ENCODE peak calls at places on chromosomes 3 and 15, in seven cellular contexts. One of them, this sample, is unnamed.

GRCh38 chr3:133887951-133888703 is 7.6 kb downstream of the RAB6B start:
- DNase-seq in A673: no peak
- DNase-seq in NB4: peak
- DNase-seq in heart left ventricle: no peak
- DNase-seq in bronchial epithelial cell: no peak
- DNase-seq in lower leg skin: peak
- DNase-seq in HepG2: no peak
- DNase-seq in this sample: peak

GRCh38 chr3:172315401-172316091 is 132.7 kb downstream of the GHSR start:
- DNase-seq in A673: peak
- DNase-seq in NB4: peak
- DNase-seq in heart left ventricle: no peak
- DNase-seq in bronchial epithelial cell: peak
- DNase-seq in lower leg skin: peak
- DNase-seq in HepG2: no peak
- DNase-seq in this sample: no peak

GRCh38 chr3:174937488-174937887 is 78.4 kb downstream of the NAALADL2 start:
- DNase-seq in A673: no peak
- DNase-seq in NB4: no peak
- DNase-seq in heart left ventricle: no peak
- DNase-seq in bronchial epithelial cell: peak
- DNase-seq in lower leg skin: no peak
- DNase-seq in HepG2: no peak
- DNase-seq in this sample: no peak

GRCh38 chr15:95295905-95296618 is 1034.4 kb upstream of the NR2F2 start:
- DNase-seq in A673: peak
- DNase-seq in NB4: no peak
- DNase-seq in heart left ventricle: no peak
- DNase-seq in bronchial epithelial cell: no peak
- DNase-seq in lower leg skin: no peak
- DNase-seq in HepG2: no peak
- DNase-seq in this sample: no peak

GRCh38 chr3:95002665-95003064 is 939.8 kb downstream of the NSUN3 start:
- DNase-seq in A673: no peak
- DNase-seq in NB4: no peak
- DNase-seq in heart left ventricle: no peak
- DNase-seq in bronchial epithelial cell: no peak
- DNase-seq in lower leg skin: no peak
- DNase-seq in HepG2: no peak
- DNase-seq in this sample: no peak

GRCh38 chr3:157529751-157530150 is 26.5 kb upstream of the VEPH1 start:
- DNase-seq in A673: no peak
- DNase-seq in NB4: no peak
- DNase-seq in heart left ventricle: no peak
- DNase-seq in bronchial epithelial cell: no peak
- DNase-seq in lower leg skin: no peak
- DNase-seq in HepG2: no peak
- DNase-seq in this sample: no peak

GRCh38 chr15:63969652-63970421 is 76.4 kb downstream of the DAPK2 start:
- DNase-seq in A673: no peak
- DNase-seq in NB4: no peak
- DNase-seq in heart left ventricle: no peak
- DNase-seq in bronchial epithelial cell: peak
- DNase-seq in lower leg skin: no peak
- DNase-seq in HepG2: peak
- DNase-seq in this sample: no peak

GRCh38 chr3:159852821-159853505 is 135.7 kb upstream of the IL12A start:
- DNase-seq in A673: no peak
- DNase-seq in NB4: no peak
- DNase-seq in heart left ventricle: peak
- DNase-seq in bronchial epithelial cell: peak
- DNase-seq in lower leg skin: no peak
- DNase-seq in HepG2: no peak
- DNase-seq in this sample: peak

GRCh38 chr3:14403636-14404395 is 1.4 kb downstream of the SLC6A6 start:
- DNase-seq in A673: peak
- DNase-seq in NB4: peak
- DNase-seq in heart left ventricle: peak
- DNase-seq in bronchial epithelial cell: no peak
- DNase-seq in lower leg skin: peak
- DNase-seq in HepG2: peak
- DNase-seq in this sample: peak

GRCh38 chr15:31434418-31435255 is 108.0 kb downstream of the KLF13 start:
- DNase-seq in A673: no peak
- DNase-seq in NB4: peak
- DNase-seq in heart left ventricle: peak
- DNase-seq in bronchial epithelial cell: peak
- DNase-seq in lower leg skin: peak
- DNase-seq in HepG2: no peak
- DNase-seq in this sample: no peak

GRCh38 chr3:13280856-13281656 is 139.1 kb downstream of the NUP210 start:
- DNase-seq in A673: no peak
- DNase-seq in NB4: peak
- DNase-seq in heart left ventricle: no peak
- DNase-seq in bronchial epithelial cell: no peak
- DNase-seq in lower leg skin: no peak
- DNase-seq in HepG2: no peak
- DNase-seq in this sample: peak

GRCh38 chr3:53807117-53807521 is 39.1 kb downstream of the CHDH start:
- DNase-seq in A673: no peak
- DNase-seq in NB4: no peak
- DNase-seq in heart left ventricle: no peak
- DNase-seq in bronchial epithelial cell: no peak
- DNase-seq in lower leg skin: no peak
- DNase-seq in HepG2: no peak
- DNase-seq in this sample: no peak

GRCh38 chr15:38076806-38077205 is 142.4 kb downstream of the TMCO5A start:
- DNase-seq in A673: no peak
- DNase-seq in NB4: peak
- DNase-seq in heart left ventricle: no peak
- DNase-seq in bronchial epithelial cell: no peak
- DNase-seq in lower leg skin: no peak
- DNase-seq in HepG2: no peak
- DNase-seq in this sample: peak

DNA sequence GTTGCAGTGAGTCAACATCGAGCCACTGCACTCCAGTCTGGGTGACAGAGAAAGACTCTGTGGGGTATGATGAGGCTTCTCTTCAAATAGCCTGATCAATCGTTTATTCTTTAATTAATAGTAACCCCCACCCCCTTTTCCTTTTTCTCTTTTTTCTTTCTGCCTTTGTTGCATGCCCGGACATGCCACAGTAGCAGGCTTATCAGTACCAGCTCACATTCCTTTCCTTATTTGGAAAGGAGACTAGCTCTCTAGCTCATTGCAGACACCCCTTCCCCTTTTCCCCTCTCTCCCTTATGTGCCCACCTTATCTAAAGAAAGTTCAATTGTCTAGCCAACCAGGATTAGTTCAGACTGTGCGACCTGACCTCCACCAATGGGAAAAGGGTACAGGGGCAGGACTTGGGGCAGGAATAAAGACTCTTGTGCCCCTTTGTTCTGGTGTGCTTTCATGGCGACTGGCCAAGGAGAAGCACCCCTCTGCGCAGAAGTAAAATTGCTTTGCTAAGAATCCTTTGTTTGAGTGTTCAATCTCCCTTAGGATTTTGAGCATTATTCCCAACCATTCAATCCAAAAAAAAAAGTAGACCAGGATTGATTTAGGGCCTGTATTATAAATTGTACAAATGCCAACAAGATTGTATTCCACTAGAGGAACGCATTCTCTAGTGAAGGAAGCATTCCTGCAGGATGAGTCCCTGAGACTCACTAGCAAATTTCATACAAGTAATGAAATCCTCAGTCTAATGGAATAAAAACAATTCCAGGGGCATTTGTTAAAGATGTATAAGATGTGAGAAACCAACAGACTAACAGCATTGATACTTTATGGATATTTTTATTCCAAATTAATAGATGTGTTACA is 95.8 kb upstream of the SNRPN start:
- DNase-seq in A673: no peak
- DNase-seq in NB4: no peak
- DNase-seq in heart left ventricle: no peak
- DNase-seq in bronchial epithelial cell: no peak
- DNase-seq in lower leg skin: no peak
- DNase-seq in HepG2: no peak
- DNase-seq in this sample: no peak
- H3K4me3 ChIP-seq in A673: no peak
- H3K4me3 ChIP-seq in NB4: no peak
- H3K4me3 ChIP-seq in heart left ventricle: no peak
- H3K4me3 ChIP-seq in bronchial epithelial cell: no peak
- H3K4me3 ChIP-seq in lower leg skin: no peak
- H3K4me3 ChIP-seq in HepG2: no peak
- H3K4me3 ChIP-seq in this sample: no peak

DNA sequence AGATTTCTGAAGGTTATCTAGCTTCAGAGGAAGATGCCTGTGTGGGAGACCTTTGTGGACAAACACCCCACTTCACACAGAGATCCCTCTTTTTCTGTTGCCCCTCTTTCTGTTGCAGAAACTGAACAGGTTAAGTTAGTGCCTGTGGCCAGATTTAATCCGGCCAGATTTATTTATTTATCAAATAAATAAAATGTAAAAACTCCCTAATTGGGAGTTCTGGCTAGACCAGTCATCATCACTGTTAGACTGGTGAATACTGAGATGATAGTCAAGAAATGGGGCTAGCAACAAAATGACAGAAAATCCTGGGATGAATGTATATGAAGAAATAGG is 1.2 kb upstream of the TBC1D5 start:
- DNase-seq in A673: no peak
- DNase-seq in NB4: no peak
- DNase-seq in heart left ventricle: no peak
- DNase-seq in bronchial epithelial cell: no peak
- DNase-seq in lower leg skin: no peak
- DNase-seq in HepG2: no peak
- DNase-seq in this sample: no peak
- H3K4me3 ChIP-seq in A673: peak
- H3K4me3 ChIP-seq in NB4: peak
- H3K4me3 ChIP-seq in heart left ventricle: peak
- H3K4me3 ChIP-seq in bronchial epithelial cell: no peak
- H3K4me3 ChIP-seq in lower leg skin: no peak
- H3K4me3 ChIP-seq in HepG2: peak
- H3K4me3 ChIP-seq in this sample: no peak

GRCh38 chr3:11226042-11226370 is 46.2 kb upstream of the ATG7 start:
- DNase-seq in A673: no peak
- DNase-seq in NB4: no peak
- DNase-seq in heart left ventricle: no peak
- DNase-seq in bronchial epithelial cell: no peak
- DNase-seq in lower leg skin: no peak
- DNase-seq in HepG2: no peak
- DNase-seq in this sample: no peak
- H3K4me3 ChIP-seq in A673: no peak
- H3K4me3 ChIP-seq in NB4: peak
- H3K4me3 ChIP-seq in heart left ventricle: no peak
- H3K4me3 ChIP-seq in bronchial epithelial cell: peak
- H3K4me3 ChIP-seq in lower leg skin: peak
- H3K4me3 ChIP-seq in HepG2: no peak
- H3K4me3 ChIP-seq in this sample: no peak

GRCh38 chr3:79555655-79556054 is 212.1 kb downstream of the ROBO1 start:
- DNase-seq in A673: no peak
- DNase-seq in NB4: no peak
- DNase-seq in heart left ventricle: no peak
- DNase-seq in bronchial epithelial cell: no peak
- DNase-seq in lower leg skin: no peak
- DNase-seq in HepG2: no peak
- DNase-seq in this sample: no peak
- H3K4me3 ChIP-seq in A673: no peak
- H3K4me3 ChIP-seq in NB4: no peak
- H3K4me3 ChIP-seq in heart left ventricle: no peak
- H3K4me3 ChIP-seq in bronchial epithelial cell: no peak
- H3K4me3 ChIP-seq in lower leg skin: no peak
- H3K4me3 ChIP-seq in HepG2: no peak
- H3K4me3 ChIP-seq in this sample: no peak